ENCODE peak calls at places on chromosomes 2 and 18, in eight cellular contexts. D is NCI-H1436; F is aorta; L is activated T-cell treated with anti-CD3 and anti-CD28 coated beads, Interleukin-2, amount 50 U/mL, for 72 hours; Y is left lobe of liver; N is NCI-H1105 treated with DMSO at 0.1 percent for 48 hours; R is fibroblast of the aortic adventitia; M is EL. T is an unnamed sample.

GRCh38 chr2:20557226-20557625 is 93.7 kb downstream of the HS1BP3 start:
- DNase-seq in F (no peak), R (no peak), L (no peak), Y (no peak), N (no peak), D (no peak), M (no peak), T (no peak)

GRCh38 chr2:235827585-235827992 is 333.7 kb downstream of the AGAP1 start:
- DNase-seq in R (peak), M (peak), D (no peak), N (no peak), L (no peak), F (peak), Y (peak), T (peak)

GRCh38 chr2:173401716-173402326 is 47.1 kb downstream of the CDCA7 start:
- DNase-seq in R (peak), D (no peak), F (no peak), N (peak), Y (no peak), M (peak), L (no peak), T (no peak)

GRCh38 chr2:217966399-217967068 is 36.3 kb downstream of the TNS1 start:
- DNase-seq in Y (no peak), N (no peak), R (peak), M (no peak), F (peak), D (no peak), L (no peak), T (peak)

GRCh38 chr18:11516988-11517630 is 92.3 kb upstream of the SLC35G4 start:
- DNase-seq in D (no peak), Y (no peak), L (no peak), N (no peak), R (peak), F (no peak), M (no peak), T (no peak)

GRCh38 chr2:197113221-197113831 is 186.8 kb upstream of the PGAP1 start:
- DNase-seq in D (peak), L (no peak), F (no peak), R (peak), M (peak), N (peak), Y (no peak), T (peak)

GRCh38 chr2:170509460-170510193 is 205.5 kb upstream of the SP5 start:
- DNase-seq in F (no peak), N (no peak), L (peak), M (no peak), Y (no peak), D (no peak), R (no peak), T (no peak)

GRCh38 chr18:70234667-70235459 is 29.4 kb upstream of the RTTN start:
- DNase-seq in F (no peak), M (peak), N (no peak), Y (no peak), L (no peak), R (no peak), D (no peak), T (peak)

GRCh38 chr2:90069290-90069894 is 1377.9 kb downstream of the RPIA start:
- DNase-seq in Y (peak), N (peak), F (peak), D (no peak), M (no peak), R (peak), L (peak), T (peak)

GRCh38 chr2:27152796-27153464 is 4.1 kb downstream of the TCF23 start:
- DNase-seq in F (no peak), D (peak), N (no peak), R (peak), Y (no peak), L (no peak), M (peak), T (no peak)

GRCh38 chr2:221478106-221478863 is 93.8 kb downstream of the EPHA4 start:
- DNase-seq in F (no peak), N (no peak), L (no peak), M (no peak), Y (no peak), R (no peak), D (no peak), T (no peak)

GRCh38 chr18:48354746-48355260 is 54.4 kb downstream of the ZBTB7C start:
- DNase-seq in F (no peak), D (no peak), L (no peak), R (no peak), N (no peak), Y (no peak), M (no peak), T (no peak)

GRCh38 chr18:57743008-57743407 is 60.1 kb downstream of the ATP8B1 start:
- DNase-seq in F (no peak), M (peak), L (no peak), N (no peak), D (no peak), Y (no peak), R (peak), T (peak)

GRCh38 chr2:167825664-167826063 is 421.7 kb downstream of the STK39 start:
- DNase-seq in R (no peak), Y (no peak), M (no peak), D (no peak), N (no peak), L (no peak), F (no peak), T (no peak)

GRCh38 chr2:160574472-160575140 is 81.0 kb upstream of the RBMS1 start:
- DNase-seq in Y (no peak), D (no peak), R (peak), F (no peak), M (peak), N (no peak), L (no peak), T (peak)

GRCh38 chr2:187580462-187581124 is 26.4 kb upstream of the TFPI start:
- DNase-seq in M (peak), F (no peak), R (peak), Y (no peak), D (peak), N (peak), L (no peak), T (peak)

GRCh38 chr2:153405196-153405595 is 73.4 kb downstream of the RPRM start:
- DNase-seq in F (no peak), R (no peak), Y (no peak), D (no peak), M (no peak), N (no peak), L (no peak), T (no peak)

GRCh38 chr2:43305006-43305405 is 78.6 kb upstream of the ZFP36L2 start:
- DNase-seq in L (no peak), R (peak), N (no peak), M (no peak), Y (no peak), F (no peak), D (no peak), T (peak)

GRCh38 chr18:78914586-78914935 is 65.1 kb upstream of the SALL3 start:
- DNase-seq in M (no peak), N (peak), R (no peak), Y (peak), D (no peak), L (no peak), F (no peak), T (no peak)

GRCh38 chr2:19988600-19988999 is 1.3 kb downstream of the WDR35 start:
- DNase-seq in Y (no peak), N (no peak), L (no peak), F (no peak), M (no peak), R (no peak), D (no peak), T (no peak)

GRCh38 chr2:132037527-132038178 is 124.1 kb downstream of the ANKRD30BL start:
- DNase-seq in D (no peak), Y (no peak), F (peak), M (peak), R (no peak), N (peak), L (no peak), T (peak)